ENCODE peak calls at places on chromosomes 1 and 21, in seven cellular contexts. One of them, this sample, is unnamed.

GRCh38 chr21:44927587-44928461 is 7.1 kb upstream of the ITGB2 start:
- DNase-seq in fibroblast of lung: no peak
- DNase-seq in HCT116: no peak
- DNase-seq in mammary epithelial cell: peak; percentile 89
- DNase-seq in trophoblast cell: peak; percentile 94
- DNase-seq in neural progenitor cell: no peak
- DNase-seq in neuronal stem cell: no peak
- DNase-seq in this sample: peak; percentile 68

GRCh38 chr1:155140630-155140953 is 261 bp upstream of the DPM3 start:
- DNase-seq in fibroblast of lung: no peak
- DNase-seq in HCT116: no peak
- DNase-seq in mammary epithelial cell: no peak
- DNase-seq in trophoblast cell: no peak
- DNase-seq in neural progenitor cell: no peak
- DNase-seq in neuronal stem cell: no peak
- DNase-seq in this sample: no peak

GRCh38 chr1:41371630-41372599 is 10.7 kb downstream of the FOXO6 start:
- DNase-seq in fibroblast of lung: peak; percentile 28
- DNase-seq in HCT116: no peak
- DNase-seq in mammary epithelial cell: no peak
- DNase-seq in trophoblast cell: peak; percentile 48
- DNase-seq in neural progenitor cell: peak; percentile 93
- DNase-seq in neuronal stem cell: no peak
- DNase-seq in this sample: no peak

GRCh38 chr1:52571783-52572182 is 18.9 kb upstream of the TUT4 start:
- DNase-seq in fibroblast of lung: peak; percentile 66
- DNase-seq in HCT116: no peak
- DNase-seq in mammary epithelial cell: no peak
- DNase-seq in trophoblast cell: no peak
- DNase-seq in neural progenitor cell: no peak
- DNase-seq in neuronal stem cell: no peak
- DNase-seq in this sample: no peak

GRCh38 chr1:41504126-41505035 is 19.9 kb upstream of the EDN2 start:
- DNase-seq in fibroblast of lung: peak; percentile 56
- DNase-seq in HCT116: peak; percentile 63
- DNase-seq in mammary epithelial cell: peak; percentile 86
- DNase-seq in trophoblast cell: peak; percentile 77
- DNase-seq in neural progenitor cell: no peak
- DNase-seq in neuronal stem cell: no peak
- DNase-seq in this sample: no peak

GRCh38 chr1:184021666-184022198 is 15.8 kb downstream of the COLGALT2 start:
- DNase-seq in fibroblast of lung: no peak
- DNase-seq in HCT116: no peak
- DNase-seq in mammary epithelial cell: no peak
- DNase-seq in trophoblast cell: no peak
- DNase-seq in neural progenitor cell: no peak
- DNase-seq in neuronal stem cell: no peak
- DNase-seq in this sample: no peak

GRCh38 chr1:167460836-167461235 is 57.5 kb downstream of the CD247 start:
- DNase-seq in fibroblast of lung: no peak
- DNase-seq in HCT116: no peak
- DNase-seq in mammary epithelial cell: no peak
- DNase-seq in trophoblast cell: no peak
- DNase-seq in neural progenitor cell: no peak
- DNase-seq in neuronal stem cell: no peak
- DNase-seq in this sample: no peak

GRCh38 chr1:214470132-214470531 is 81.3 kb downstream of the PTPN14 start:
- DNase-seq in fibroblast of lung: no peak
- DNase-seq in HCT116: no peak
- DNase-seq in mammary epithelial cell: no peak
- DNase-seq in trophoblast cell: no peak
- DNase-seq in neural progenitor cell: no peak
- DNase-seq in neuronal stem cell: no peak
- DNase-seq in this sample: no peak

GRCh38 chr1:38958967-38959366 is 17.3 kb upstream of the RHBDL2 start:
- DNase-seq in fibroblast of lung: no peak
- DNase-seq in HCT116: no peak
- DNase-seq in mammary epithelial cell: peak; percentile 76
- DNase-seq in trophoblast cell: peak; percentile 74
- DNase-seq in neural progenitor cell: no peak
- DNase-seq in neuronal stem cell: no peak
- DNase-seq in this sample: no peak

GRCh38 chr1:179815642-179816041 is 62.0 kb downstream of the TOR1AIP2 start:
- DNase-seq in fibroblast of lung: no peak
- DNase-seq in HCT116: no peak
- DNase-seq in mammary epithelial cell: no peak
- DNase-seq in trophoblast cell: no peak
- DNase-seq in neural progenitor cell: no peak
- DNase-seq in neuronal stem cell: no peak
- DNase-seq in this sample: no peak

GRCh38 chr1:54766726-54767125 is 2.4 kb upstream of the PARS2 start:
- DNase-seq in fibroblast of lung: no peak
- DNase-seq in HCT116: no peak
- DNase-seq in mammary epithelial cell: no peak
- DNase-seq in trophoblast cell: no peak
- DNase-seq in neural progenitor cell: no peak
- DNase-seq in neuronal stem cell: no peak
- DNase-seq in this sample: no peak

GRCh38 chr1:90969241-90969640 is 52.6 kb downstream of the ZNF644 start:
- DNase-seq in fibroblast of lung: no peak
- DNase-seq in HCT116: no peak
- DNase-seq in mammary epithelial cell: no peak
- DNase-seq in trophoblast cell: no peak
- DNase-seq in neural progenitor cell: no peak
- DNase-seq in neuronal stem cell: no peak
- DNase-seq in this sample: no peak

GRCh38 chr1:66559517-66559916 is 25.6 kb downstream of the SGIP1 start:
- DNase-seq in fibroblast of lung: no peak
- DNase-seq in HCT116: no peak
- DNase-seq in mammary epithelial cell: no peak
- DNase-seq in trophoblast cell: no peak
- DNase-seq in neural progenitor cell: no peak
- DNase-seq in neuronal stem cell: no peak
- DNase-seq in this sample: no peak

GRCh38 chr1:111880866-111881837 is 108.3 kb downstream of the KCND3 start:
- DNase-seq in fibroblast of lung: no peak
- DNase-seq in HCT116: no peak
- DNase-seq in mammary epithelial cell: no peak
- DNase-seq in trophoblast cell: no peak
- DNase-seq in neural progenitor cell: no peak
- DNase-seq in neuronal stem cell: no peak
- DNase-seq in this sample: no peak

GRCh38 chr1:10594481-10595050 is 119.8 kb downstream of the PEX14 start:
- DNase-seq in fibroblast of lung: no peak
- DNase-seq in HCT116: no peak
- DNase-seq in mammary epithelial cell: no peak
- DNase-seq in trophoblast cell: no peak
- DNase-seq in neural progenitor cell: no peak
- DNase-seq in neuronal stem cell: no peak
- DNase-seq in this sample: no peak

GRCh38 chr21:34899760-34900159 is 149.3 kb downstream of the RUNX1 start:
- DNase-seq in fibroblast of lung: no peak
- DNase-seq in HCT116: no peak
- DNase-seq in mammary epithelial cell: no peak
- DNase-seq in trophoblast cell: no peak
- DNase-seq in neural progenitor cell: no peak
- DNase-seq in neuronal stem cell: no peak
- DNase-seq in this sample: no peak

GRCh38 chr1:181097242-181097641 is 8.7 kb downstream of the IER5 start:
- DNase-seq in fibroblast of lung: no peak
- DNase-seq in HCT116: no peak
- DNase-seq in mammary epithelial cell: no peak
- DNase-seq in trophoblast cell: no peak
- DNase-seq in neural progenitor cell: no peak
- DNase-seq in neuronal stem cell: no peak
- DNase-seq in this sample: no peak

GRCh38 chr1:86515597-86515996 is 31.3 kb upstream of the CLCA4 start:
- DNase-seq in fibroblast of lung: peak; percentile 28
- DNase-seq in HCT116: peak; percentile 62
- DNase-seq in mammary epithelial cell: peak; percentile 46
- DNase-seq in trophoblast cell: no peak
- DNase-seq in neural progenitor cell: peak; percentile 64
- DNase-seq in neuronal stem cell: no peak
- DNase-seq in this sample: no peak

GRCh38 chr1:209527372-209527771 is 56.1 kb upstream of the CAMK1G start:
- DNase-seq in fibroblast of lung: no peak
- DNase-seq in HCT116: no peak
- DNase-seq in mammary epithelial cell: peak; percentile 77
- DNase-seq in trophoblast cell: no peak
- DNase-seq in neural progenitor cell: no peak
- DNase-seq in neuronal stem cell: no peak
- DNase-seq in this sample: no peak

GRCh38 chr1:192810253-192810880 is 1.5 kb downstream of the RGS2 start:
- DNase-seq in fibroblast of lung: peak; percentile 90
- DNase-seq in HCT116: no peak
- DNase-seq in mammary epithelial cell: no peak
- DNase-seq in trophoblast cell: no peak
- DNase-seq in neural progenitor cell: peak; percentile 84
- DNase-seq in neuronal stem cell: peak; percentile 53
- DNase-seq in this sample: no peak

GRCh38 chr1:172960019-172960418 is 90.7 kb downstream of the TNFSF18 start:
- DNase-seq in fibroblast of lung: no peak
- DNase-seq in HCT116: no peak
- DNase-seq in mammary epithelial cell: no peak
- DNase-seq in trophoblast cell: peak; percentile 18
- DNase-seq in neural progenitor cell: no peak
- DNase-seq in neuronal stem cell: no peak
- DNase-seq in this sample: no peak

GRCh38 chr1:203769505-203770343 is 4.7 kb downstream of the LAX1 start:
- DNase-seq in fibroblast of lung: peak; percentile 95
- DNase-seq in HCT116: no peak
- DNase-seq in mammary epithelial cell: peak; percentile 94
- DNase-seq in trophoblast cell: peak; percentile 53
- DNase-seq in neural progenitor cell: no peak
- DNase-seq in neuronal stem cell: no peak
- DNase-seq in this sample: peak; percentile 89

GRCh38 chr1:248748211-248748610 is 7.3 kb downstream of the LYPD8 start:
- DNase-seq in fibroblast of lung: no peak
- DNase-seq in HCT116: no peak
- DNase-seq in mammary epithelial cell: no peak
- DNase-seq in trophoblast cell: no peak
- DNase-seq in neural progenitor cell: no peak
- DNase-seq in neuronal stem cell: no peak
- DNase-seq in this sample: no peak

GRCh38 chr1:26584022-26584485 is 54.5 kb downstream of the RPS6KA1 start:
- DNase-seq in fibroblast of lung: no peak
- DNase-seq in HCT116: peak; percentile 24
- DNase-seq in mammary epithelial cell: no peak
- DNase-seq in trophoblast cell: no peak
- DNase-seq in neural progenitor cell: peak; percentile 38
- DNase-seq in neuronal stem cell: no peak
- DNase-seq in this sample: no peak

GRCh38 chr1:157137773-157138219 is 399 bp downstream of the ETV3 start:
- DNase-seq in fibroblast of lung: no peak
- DNase-seq in HCT116: no peak
- DNase-seq in mammary epithelial cell: no peak
- DNase-seq in trophoblast cell: no peak
- DNase-seq in neural progenitor cell: peak; percentile 50
- DNase-seq in neuronal stem cell: no peak
- DNase-seq in this sample: no peak

GRCh38 chr1:207221934-207222351 is 99.5 kb upstream of the CD55 start:
- DNase-seq in fibroblast of lung: no peak
- DNase-seq in HCT116: no peak
- DNase-seq in mammary epithelial cell: peak; percentile 80
- DNase-seq in trophoblast cell: peak; percentile 5
- DNase-seq in neural progenitor cell: no peak
- DNase-seq in neuronal stem cell: no peak
- DNase-seq in this sample: peak; percentile 48

GRCh38 chr1:208835082-208835467 is 590.9 kb upstream of the PLXNA2 start:
- DNase-seq in fibroblast of lung: no peak
- DNase-seq in HCT116: no peak
- DNase-seq in mammary epithelial cell: no peak
- DNase-seq in trophoblast cell: no peak
- DNase-seq in neural progenitor cell: peak; percentile 59
- DNase-seq in neuronal stem cell: peak; percentile 29
- DNase-seq in this sample: no peak

GRCh38 chr1:235882816-235883215 is 16.1 kb upstream of the LYST start:
- DNase-seq in fibroblast of lung: peak; percentile 11
- DNase-seq in HCT116: no peak
- DNase-seq in mammary epithelial cell: no peak
- DNase-seq in trophoblast cell: no peak
- DNase-seq in neural progenitor cell: no peak
- DNase-seq in neuronal stem cell: no peak
- DNase-seq in this sample: no peak
- H3K9ac ChIP-seq in fibroblast of lung: no peak overlapping the region
- H3K9ac ChIP-seq in HCT116: no peak overlapping the region
- H3K9ac ChIP-seq in mammary epithelial cell: no peak overlapping the region
- H3K9ac ChIP-seq in trophoblast cell: no peak overlapping the region
- H3K9ac ChIP-seq in neural progenitor cell: no peak overlapping the region
- H3K9ac ChIP-seq in neuronal stem cell: no peak overlapping the region
- H3K9ac ChIP-seq in this sample: no peak overlapping the region

DNA sequence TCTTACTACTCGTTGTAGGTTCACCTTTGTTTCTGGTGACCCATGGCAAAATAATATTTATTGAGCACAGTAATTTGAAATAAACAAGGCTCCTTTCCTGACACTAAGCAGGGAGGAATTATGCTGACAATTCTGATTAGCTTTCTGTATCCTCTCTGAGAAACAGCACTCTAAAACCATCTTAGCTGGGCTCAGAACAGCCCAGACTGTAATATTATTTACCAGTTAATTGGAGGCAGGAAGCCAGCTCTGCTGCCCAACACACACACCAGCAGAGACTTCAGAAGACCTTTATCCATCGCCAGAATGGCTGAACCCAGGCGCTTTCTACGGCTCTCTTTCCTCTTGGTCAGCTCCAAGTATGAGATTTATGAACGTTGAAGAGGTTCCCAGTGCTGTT is 77.6 kb upstream of the FMN2 start:
- DNase-seq in fibroblast of lung: no peak
- DNase-seq in HCT116: no peak
- DNase-seq in mammary epithelial cell: no peak
- DNase-seq in trophoblast cell: no peak
- DNase-seq in neural progenitor cell: no peak
- DNase-seq in neuronal stem cell: no peak
- DNase-seq in this sample: no peak
- H3K9ac ChIP-seq in fibroblast of lung: no peak overlapping the region
- H3K9ac ChIP-seq in HCT116: no peak overlapping the region
- H3K9ac ChIP-seq in mammary epithelial cell: no peak overlapping the region
- H3K9ac ChIP-seq in trophoblast cell: no peak overlapping the region
- H3K9ac ChIP-seq in neural progenitor cell: no peak overlapping the region
- H3K9ac ChIP-seq in neuronal stem cell: no peak overlapping the region
- H3K9ac ChIP-seq in this sample: no peak overlapping the region

GRCh38 chr1:25037174-25038074 is 107.3 kb upstream of the RUNX3 start:
- DNase-seq in fibroblast of lung: peak; percentile 11
- DNase-seq in HCT116: peak; percentile 48
- DNase-seq in mammary epithelial cell: no peak
- DNase-seq in trophoblast cell: no peak
- DNase-seq in neural progenitor cell: peak; percentile 70
- DNase-seq in neuronal stem cell: no peak
- DNase-seq in this sample: no peak
- H3K9ac ChIP-seq in fibroblast of lung: no peak overlapping the region
- H3K9ac ChIP-seq in HCT116: no peak overlapping the region
- H3K9ac ChIP-seq in mammary epithelial cell: no peak overlapping the region
- H3K9ac ChIP-seq in trophoblast cell: no peak overlapping the region
- H3K9ac ChIP-seq in neural progenitor cell: no peak overlapping the region
- H3K9ac ChIP-seq in neuronal stem cell: peak overlapping the region; percentile 1
- H3K9ac ChIP-seq in this sample: no peak overlapping the region

GRCh38 chr1:162197615-162198497 is 128.4 kb downstream of the NOS1AP start:
- DNase-seq in fibroblast of lung: no peak
- DNase-seq in HCT116: no peak
- DNase-seq in mammary epithelial cell: no peak
- DNase-seq in trophoblast cell: no peak
- DNase-seq in neural progenitor cell: no peak
- DNase-seq in neuronal stem cell: no peak
- DNase-seq in this sample: no peak
- H3K9ac ChIP-seq in fibroblast of lung: no peak overlapping the region
- H3K9ac ChIP-seq in HCT116: no peak overlapping the region
- H3K9ac ChIP-seq in mammary epithelial cell: no peak overlapping the region
- H3K9ac ChIP-seq in trophoblast cell: no peak overlapping the region
- H3K9ac ChIP-seq in neural progenitor cell: no peak overlapping the region
- H3K9ac ChIP-seq in neuronal stem cell: peak overlapping the region; percentile 45
- H3K9ac ChIP-seq in this sample: no peak overlapping the region